ENCODE peak calls at places on chromosome 10, in four cellular contexts. T is lower lobe of right lung, C is Peyer's patch, J is pancreas. G is an unnamed sample. For H3K36me3, the result is how much of the 10 kb centered on the place peaks cover.

GRCh38 chr10:20271490-20271889 is 455.3 kb downstream of the PLXDC2 start:
- DNase-seq in T (no peak), C (no peak), J (no peak), G (no peak)

GRCh38 chr10:59177031-59177861 is 803 bp downstream of the PHYHIPL start:
- DNase-seq in T (peak), C (peak), J (peak), G (no peak)

GRCh38 chr10:48613015-48613414 is 8.1 kb upstream of the ARHGAP22 start:
- DNase-seq in T (no peak), C (no peak), J (no peak), G (no peak)

GRCh38 chr10:124064676-124065075 is 28.7 kb downstream of the CHST15 start:
- DNase-seq in T (no peak), C (no peak), J (no peak), G (no peak)

GRCh38 chr10:97333351-97333600 is 1.3 kb downstream of the FRAT2 start:
- DNase-seq in T (no peak), C (no peak), J (no peak), G (no peak)

GRCh38 chr10:48556713-48557112 is 48.2 kb downstream of the ARHGAP22 start:
- DNase-seq in T (no peak), C (no peak), J (peak), G (no peak)

GRCh38 chr10:108850138-108850854 is 1073.0 kb downstream of the XPNPEP1 start:
- DNase-seq in T (no peak), C (no peak), J (no peak), G (no peak)

GRCh38 chr10:92755725-92756124 is 66.0 kb downstream of the HHEX start:
- DNase-seq in T (no peak), C (no peak), J (no peak), G (no peak)

GRCh38 chr10:85175635-85176034 is 847.2 kb downstream of the CCSER2 start:
- DNase-seq in T (no peak), C (no peak), J (no peak), G (no peak)

GRCh38 chr10:96857613-96858012 is 25.5 kb downstream of the LCOR start:
- DNase-seq in T (no peak), C (no peak), J (no peak), G (no peak)

GRCh38 chr10:73910764-73911552 is at the start of gene PLAU:
- DNase-seq in T (peak), C (peak), J (peak), G (no peak)

GRCh38 chr10:13648425-13648824 is 61.7 kb downstream of the PRPF18 start:
- DNase-seq in T (no peak), C (no peak), J (no peak), G (no peak)

GRCh38 chr10:93420091-93420490 is 62.0 kb downstream of the MYOF start:
- DNase-seq in T (no peak), C (no peak), J (no peak), G (no peak)

GRCh38 chr10:27746364-27747095 is 911 bp upstream of the MKX start:
- DNase-seq in T (no peak), C (no peak), J (no peak), G (no peak)

GRCh38 chr10:31280972-31281371 is 38.0 kb upstream of the ZEB1 start:
- DNase-seq in T (no peak), C (no peak), J (no peak), G (no peak)

GRCh38 chr10:6737758-6738463 is 157.8 kb upstream of the PRKCQ start:
- DNase-seq in T (no peak), C (no peak), J (no peak), G (no peak)

GRCh38 chr10:95273393-95274312 is 17.1 kb downstream of the PDLIM1 start:
- DNase-seq in T (no peak), C (no peak), J (no peak), G (no peak)

GRCh38 chr10:104559935-104560334 is 81.2 kb upstream of the SORCS3 start:
- DNase-seq in T (no peak), C (no peak), J (no peak), G (no peak)

GRCh38 chr10:86632009-86632800 is 22.1 kb upstream of the OPN4 start:
- DNase-seq in T (no peak), C (no peak), J (no peak), G (no peak)

GRCh38 chr10:108970016-108970415 is 953.3 kb downstream of the XPNPEP1 start:
- DNase-seq in T (no peak), C (no peak), J (no peak), G (no peak)

GRCh38 chr10:70650751-70651150 is 21.6 kb upstream of the ADAMTS14 start:
- DNase-seq in T (no peak), C (no peak), J (no peak), G (no peak)

GRCh38 chr10:117477241-117477947 is 65.2 kb upstream of the EMX2 start:
- DNase-seq in T (no peak), C (no peak), J (no peak), G (no peak)

GRCh38 chr10:49661291-49661856 is 18.1 kb upstream of the C10orf53 start:
- DNase-seq in T (no peak), C (no peak), J (no peak), G (no peak)

GRCh38 chr10:86635402-86635801 is 18.9 kb upstream of the OPN4 start:
- DNase-seq in T (no peak), C (no peak), J (no peak), G (no peak)

GRCh38 chr10:23358357-23358756 is 13.8 kb upstream of the C10orf67 start:
- DNase-seq in T (no peak), C (no peak), J (no peak), G (no peak)

GRCh38 chr10:132162021-132162531 is 24.7 kb upstream of the DPYSL4 start:
- DNase-seq in T (peak), C (no peak), J (no peak), G (no peak)

GRCh38 chr10:60536529-60537114 is 146.9 kb upstream of the ANK3 start:
- DNase-seq in T (no peak), C (no peak), J (no peak), G (no peak)

GRCh38 chr10:101292194-101293006 is 61.6 kb upstream of the BTRC start:
- DNase-seq in T (no peak), C (no peak), J (no peak), G (no peak)

GRCh38 chr10:33376976-33377657 is 42.6 kb upstream of the NRP1 start:
- DNase-seq in T (no peak), C (no peak), J (no peak), G (no peak)

DNA sequence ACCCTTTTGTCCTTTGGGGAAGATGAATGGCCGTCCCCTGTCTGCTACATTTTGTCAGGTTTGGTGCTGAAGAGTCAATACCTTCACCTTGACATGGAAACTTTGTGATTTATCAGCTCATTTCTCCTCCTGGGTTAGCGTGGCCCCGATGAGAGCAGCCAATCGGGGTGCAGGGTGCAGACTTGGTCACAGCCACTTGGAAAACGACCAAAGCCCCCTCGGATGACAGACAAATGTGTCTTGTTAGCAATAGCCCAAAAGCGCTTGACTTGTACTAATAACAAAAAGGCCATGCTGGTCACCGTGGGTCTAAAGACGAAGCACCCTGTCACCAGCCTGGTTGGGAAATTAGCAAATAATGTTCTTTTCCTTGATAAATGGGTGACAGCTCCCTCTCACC is 103.7 kb downstream of the EBF3 start:
- DNase-seq in T (no peak), C (no peak), J (no peak), G (no peak)
- H3K36me3 ChIP-seq in T (under half), C (under half), J (under half), G (under half)

GRCh38 chr10:50909334-50910014 is 24.0 kb upstream of the A1CF start:
- DNase-seq in T (no peak), C (no peak), J (no peak), G (no peak)
- H3K27ac ChIP-seq in T (no peak), C (no peak), J (no peak), G (no peak)

GRCh38 chr10:63171255-63171654 is 38.1 kb downstream of the NRBF2 start:
- DNase-seq in T (no peak), C (no peak), J (no peak), G (no peak)

GRCh38 chr10:63171926-63172325 is 38.8 kb downstream of the NRBF2 start:
- DNase-seq in T (no peak), C (no peak), J (no peak), G (no peak)

GRCh38 chr10:63175534-63175933 is 42.4 kb downstream of the NRBF2 start:
- DNase-seq in T (no peak), C (no peak), J (no peak), G (no peak)

GRCh38 chr10:63169624-63170023 is 36.5 kb downstream of the NRBF2 start:
- DNase-seq in T (no peak), C (no peak), J (no peak), G (no peak)

DNA sequence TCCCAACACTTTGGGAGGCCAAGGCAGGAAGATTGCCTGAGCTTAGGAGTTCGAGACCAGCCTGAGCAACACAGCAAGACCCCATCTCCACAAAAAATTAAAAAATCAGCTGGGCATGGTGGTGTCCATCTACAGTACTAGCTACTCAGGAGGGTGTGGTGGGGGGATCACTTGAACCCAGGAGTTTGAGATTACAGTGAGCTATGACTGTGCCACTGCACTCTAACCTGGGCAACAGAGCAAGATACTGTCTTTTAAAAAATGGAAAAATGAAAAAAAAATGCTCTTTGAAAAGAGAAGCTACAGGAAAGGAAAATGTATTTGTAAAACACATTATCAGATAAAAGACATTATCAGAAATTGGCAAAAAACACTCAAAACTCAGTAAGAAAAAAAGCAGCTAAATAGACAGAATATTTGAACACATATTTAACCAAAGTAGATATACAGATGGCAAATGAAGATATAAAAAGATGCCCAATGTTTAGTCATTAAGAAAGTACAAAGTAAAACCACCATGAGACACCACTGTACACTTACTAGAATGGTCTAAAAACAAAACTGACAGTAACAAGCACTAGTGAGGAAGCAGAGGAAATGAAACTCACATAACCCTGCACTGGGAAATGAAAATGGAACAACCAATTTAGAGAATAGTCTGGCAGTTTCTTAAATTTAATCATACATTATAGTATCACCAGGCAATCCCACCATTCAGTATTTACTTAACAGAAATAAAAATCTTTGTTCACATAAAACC is 40.5 kb downstream of the NRBF2 start:
- DNase-seq in T (no peak), C (no peak), J (no peak), G (no peak)
- H3K36me3 ChIP-seq in T (half or more), C (half or more), J (under half), G (under half)

GRCh38 chr10:5466451-5466996 is 32.8 kb downstream of the CALML5 start:
- DNase-seq in T (peak), C (peak), J (peak), G (no peak)
- H3K27ac ChIP-seq in T (peak), C (peak), J (peak), G (no peak)

GRCh38 chr10:133294189-133294588 is 14.5 kb downstream of the TUBGCP2 start:
- DNase-seq in T (no peak), C (no peak), J (no peak), G (no peak)
- H3K36me3 ChIP-seq in T (half or more), C (half or more), J (half or more), G (under half)

GRCh38 chr10:122373713-122374112 is 795 bp upstream of the PLEKHA1 start:
- DNase-seq in T (no peak), C (no peak), J (peak), G (no peak)
- H3K27ac ChIP-seq in T (peak), C (peak), J (peak), G (peak)

DNA sequence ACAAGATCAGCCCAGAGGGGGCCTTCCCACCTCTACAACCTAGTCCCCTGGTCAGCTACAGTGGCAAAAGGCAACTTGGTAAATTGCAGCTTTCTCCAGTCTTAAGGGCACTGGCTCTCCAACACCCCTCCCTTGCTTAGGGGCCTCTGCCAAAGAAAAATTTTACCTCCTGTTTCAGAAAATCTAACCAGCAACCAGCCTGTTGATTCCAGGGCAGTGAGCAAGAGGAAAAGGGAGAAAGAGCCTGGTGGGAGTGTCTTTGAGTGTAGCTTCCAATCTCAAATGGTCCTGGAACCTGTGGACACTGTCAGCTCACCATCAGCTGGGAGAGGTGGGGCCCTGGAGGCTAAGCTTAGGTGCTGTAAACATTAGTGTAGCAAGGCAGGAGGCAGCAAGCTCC is 22.9 kb downstream of the ACTR1A start:
- DNase-seq in T (no peak), C (no peak), J (no peak), G (no peak)
- H3K36me3 ChIP-seq in T (half or more), C (under half), J (under half), G (under half)

DNA sequence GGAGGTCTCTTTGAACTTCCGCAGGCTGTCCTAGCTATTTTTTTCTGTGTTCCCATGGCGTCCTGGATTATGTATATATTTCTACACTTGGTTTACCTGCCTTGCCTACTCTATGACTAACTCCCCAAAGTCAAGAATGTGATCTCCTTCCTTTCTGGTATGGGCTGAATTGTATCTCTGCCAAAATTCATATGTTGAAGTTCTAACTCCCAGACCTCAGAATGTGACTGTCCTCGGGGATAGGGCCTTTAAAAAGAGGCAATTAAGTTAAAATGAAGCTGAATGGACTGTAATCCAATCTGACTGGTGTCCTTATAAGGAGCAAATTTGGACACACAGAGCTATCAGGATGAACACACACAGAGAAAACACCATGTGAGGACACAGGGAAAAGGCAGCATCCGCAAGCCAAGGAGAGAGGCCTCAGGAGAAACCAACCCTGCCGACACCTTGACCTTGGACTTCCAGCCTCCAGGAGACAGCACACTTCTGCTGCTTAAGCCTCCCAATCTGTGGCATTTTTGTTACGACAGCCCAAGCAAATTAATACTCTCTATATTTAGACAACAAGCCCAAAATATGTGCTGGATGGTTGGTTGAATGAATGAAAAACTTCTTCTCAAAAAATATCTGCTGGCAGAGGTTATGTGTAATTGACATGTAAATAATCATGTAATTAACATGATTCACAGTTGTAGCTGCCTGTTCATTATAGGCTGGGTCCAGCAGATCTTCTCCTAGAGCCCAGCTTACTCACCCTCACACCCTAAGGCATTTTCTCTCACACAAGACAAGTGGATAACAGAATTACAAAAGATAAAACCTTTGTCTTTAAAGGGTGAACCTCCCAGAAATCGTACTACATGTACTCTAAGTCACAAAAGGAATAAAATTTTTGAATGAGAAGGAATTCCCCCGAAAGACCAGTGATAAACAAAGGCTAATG is 123.7 kb downstream of the CUBN start:
- DNase-seq in T (no peak), C (no peak), J (no peak), G (no peak)
- H3K27ac ChIP-seq in T (peak), C (peak), J (no peak), G (peak)

DNA sequence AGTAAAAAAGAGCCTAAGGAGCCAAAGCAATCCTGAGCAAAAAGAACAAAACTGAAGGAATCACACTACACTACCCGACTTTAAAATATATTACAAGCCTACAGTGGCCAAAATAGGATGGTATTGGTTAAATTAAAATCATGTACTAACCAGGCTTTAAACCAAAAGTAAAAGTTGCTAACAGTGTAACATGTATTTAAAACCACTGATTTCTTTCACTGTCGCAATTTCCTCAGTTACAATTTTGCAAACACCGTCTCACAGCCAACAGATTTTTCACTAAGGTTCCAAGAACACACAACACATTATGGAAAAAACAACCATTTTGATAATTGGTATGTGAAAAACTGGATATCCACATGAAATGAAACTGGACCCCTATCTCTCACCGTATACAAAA is 74.0 kb downstream of the JMJD1C start:
- DNase-seq in T (no peak), C (no peak), J (no peak), G (no peak)
- H3K36me3 ChIP-seq in T (under half), C (under half), J (under half), G (under half)

G was measured in CD8-positive, alpha-beta T cell.